ENCODE peak calls at places on chromosomes 1 and 21, in ten cellular contexts. S is HTR-8/SVneo; E is foreskin keratinocyte; H is H7; M is caudate nucleus; I is osteoblast; K is HFFc6; V is T-helper 2 cell; T is stimulated activated CD8-positive, alpha-beta memory T cell treated with anti-CD3 and anti-CD28 coated beads, Interleukin-4, amount 100 ng/mL, for 24 hours; C is RCC 7860. W is an unnamed sample.

GRCh38 chr1:20726932-20727745 is 5.4 kb downstream of the SH2D5 start:
- DNase-seq in E (no peak), I (peak), V (no peak), C (no peak), S (no peak), M (no peak), H (peak), T (no peak), K (no peak), W (peak)

GRCh38 chr1:40132383-40133121 is 28.6 kb upstream of the RLF start:
- DNase-seq in M (no peak), V (no peak), C (no peak), E (no peak), T (no peak), I (peak), H (peak), K (no peak), S (no peak), W (no peak)

GRCh38 chr1:46317323-46317722 is 13.8 kb downstream of the UQCRH start:
- DNase-seq in I (no peak), K (no peak), S (no peak), V (no peak), E (no peak), T (no peak), C (no peak), M (no peak), H (no peak), W (no peak)

GRCh38 chr1:172145231-172145651 is 275.2 kb upstream of the C1orf105 start:
- DNase-seq in H (no peak), C (no peak), I (no peak), M (no peak), T (no peak), V (no peak), S (no peak), E (no peak), K (peak), W (no peak)

GRCh38 chr21:44802396-44803153 is 955 bp upstream of the UBE2G2 start:
- DNase-seq in S (peak), E (no peak), I (peak), C (no peak), V (no peak), K (peak), T (no peak), M (no peak), H (peak), W (no peak)

GRCh38 chr1:19452221-19452663 is 33.1 kb downstream of the CAPZB start:
- DNase-seq in I (peak), H (no peak), M (no peak), S (no peak), K (peak), C (peak), T (no peak), E (no peak), V (no peak), W (no peak)

GRCh38 chr1:172647110-172647564 is 11.8 kb upstream of the FASLG start:
- DNase-seq in I (no peak), C (no peak), V (no peak), E (no peak), K (no peak), M (no peak), S (no peak), H (no peak), T (no peak), W (no peak)

GRCh38 chr1:85054664-85055063 is 6.4 kb upstream of the MCOLN3 start:
- DNase-seq in I (no peak), C (no peak), K (no peak), V (no peak), S (no peak), E (no peak), M (no peak), H (no peak), T (no peak), W (no peak)

GRCh38 chr1:7265771-7266371 is 480.6 kb downstream of the CAMTA1 start:
- DNase-seq in H (no peak), C (peak), T (no peak), V (no peak), S (peak), M (no peak), K (peak), I (peak), E (peak), W (peak)

GRCh38 chr1:175191654-175192053 is 922 bp downstream of the KIAA0040 start:
- DNase-seq in M (no peak), S (no peak), V (no peak), T (no peak), C (no peak), H (peak), I (no peak), K (no peak), E (peak), W (no peak)

GRCh38 chr1:27971674-27972073 is 11.9 kb downstream of the XKR8 start:
- DNase-seq in I (no peak), E (no peak), C (no peak), T (no peak), K (no peak), V (no peak), H (no peak), S (no peak), M (no peak), W (no peak)

GRCh38 chr1:29043270-29043971 is 80.3 kb downstream of the TMEM200B start:
- DNase-seq in C (no peak), T (no peak), M (no peak), S (no peak), I (no peak), H (no peak), E (no peak), K (no peak), V (no peak), W (no peak)

GRCh38 chr21:42500225-42500624 is 4.2 kb upstream of the RSPH1 start:
- DNase-seq in E (no peak), T (no peak), S (no peak), I (no peak), C (no peak), H (no peak), V (no peak), M (no peak), K (no peak), W (no peak)

GRCh38 chr1:243819438-243819839 is 30.6 kb downstream of the AKT3 start:
- DNase-seq in S (no peak), I (no peak), K (no peak), V (no peak), H (no peak), T (no peak), E (no peak), M (no peak), C (no peak), W (peak)

GRCh38 chr1:13781907-13782633 is 82.1 kb downstream of the PRDM2 start:
- DNase-seq in V (no peak), E (no peak), I (peak), C (no peak), M (no peak), S (no peak), T (no peak), K (peak), H (no peak), W (no peak)

GRCh38 chr1:4674117-4674516 is 19.7 kb downstream of the AJAP1 start:
- DNase-seq in T (no peak), S (no peak), M (no peak), E (no peak), I (peak), V (no peak), K (no peak), H (no peak), C (no peak), W (no peak)

GRCh38 chr21:46112731-46113215 is 14.9 kb downstream of the COL6A2 start:
- DNase-seq in K (no peak), T (no peak), E (no peak), V (no peak), M (no peak), I (peak), H (no peak), S (no peak), C (no peak), W (peak)

GRCh38 chr1:168159251-168159650 is 19.5 kb upstream of the TIPRL start:
- DNase-seq in H (no peak), M (no peak), E (no peak), I (no peak), V (no peak), T (no peak), K (no peak), S (no peak), C (no peak), W (no peak)

GRCh38 chr1:108142773-108143394 is 57.3 kb downstream of the SLC25A24 start:
- DNase-seq in H (no peak), T (no peak), I (no peak), K (no peak), V (no peak), E (peak), C (no peak), M (no peak), S (no peak), W (no peak)

GRCh38 chr1:42941640-42942330 is 16.9 kb downstream of the SLC2A1 start:
- DNase-seq in K (peak), C (peak), H (no peak), E (peak), S (no peak), V (no peak), M (peak), T (no peak), I (peak), W (peak)

GRCh38 chr1:216750031-216750627 is 26.9 kb upstream of the ESRRG start:
- DNase-seq in C (peak), I (no peak), E (peak), S (peak), V (no peak), H (no peak), K (peak), M (peak), T (no peak), W (peak)

GRCh38 chr1:178497903-178498478 is 1.2 kb upstream of the CLEC20A start:
- DNase-seq in I (no peak), T (no peak), K (no peak), H (peak), C (no peak), M (no peak), S (no peak), E (no peak), V (no peak), W (no peak)

GRCh38 chr1:90724361-90724760 is 7.3 kb upstream of the BARHL2 start:
- DNase-seq in C (no peak), H (peak), E (no peak), M (no peak), V (no peak), T (no peak), S (no peak), I (peak), K (no peak), W (no peak)

GRCh38 chr1:208028526-208028925 is 117.6 kb upstream of the CD34 start:
- DNase-seq in S (no peak), V (no peak), I (peak), E (no peak), M (no peak), K (no peak), H (no peak), C (no peak), T (no peak), W (no peak)

GRCh38 chr1:199029855-199030254 is 391.0 kb downstream of the PTPRC start:
- DNase-seq in I (peak), K (peak), C (peak), M (no peak), V (no peak), E (peak), T (no peak), S (no peak), H (no peak), W (no peak)

GRCh38 chr1:93672477-93673158 is 9.0 kb downstream of the BCAR3 start:
- DNase-seq in T (no peak), E (no peak), H (no peak), C (no peak), K (no peak), M (no peak), I (no peak), S (no peak), V (no peak), W (no peak)

GRCh38 chr21:41090981-41091380 is 77.0 kb upstream of the BACE2 start:
- DNase-seq in T (no peak), I (no peak), M (no peak), H (no peak), K (no peak), S (no peak), C (no peak), V (no peak), E (no peak), W (no peak)

GRCh38 chr1:233624289-233624688 is 10.4 kb downstream of the KCNK1 start:
- DNase-seq in H (no peak), E (no peak), M (no peak), K (no peak), I (no peak), V (no peak), S (no peak), C (no peak), T (no peak), W (no peak)

GRCh38 chr1:228163004-228163753 is 2.4 kb upstream of the IBA57 start:
- DNase-seq in E (peak), M (no peak), S (peak), I (no peak), H (peak), K (no peak), V (no peak), C (no peak), T (no peak), W (peak)

GRCh38 chr1:58768332-58768731 is 15.5 kb downstream of the JUN start:
- DNase-seq in C (no peak), I (no peak), V (no peak), T (no peak), M (no peak), K (peak), E (no peak), H (no peak), S (no peak), W (no peak)

GRCh38 chr1:3663999-3664699 is 11.8 kb downstream of the TP73 start:
- DNase-seq in E (no peak), V (no peak), K (no peak), H (peak), T (no peak), I (no peak), S (no peak), M (no peak), C (no peak), W (no peak)

GRCh38 chr1:89781494-89782126 is 39.2 kb upstream of the LRRC8D start:
- DNase-seq in S (no peak), C (peak), T (peak), K (no peak), M (no peak), H (no peak), V (peak), I (no peak), E (no peak), W (no peak)

W was measured in islet precursor cell.